ENCODE peak calls at places on chromosomes 5 and 9, in ten cellular contexts. R, T, E, B, Z, O, Q, S, D and V are unnamed samples.

GRCh38 chr9:70947086-70947485 is 174.3 kb downstream of the TRPM3 start:
- DNase-seq in Z (no peak), R (no peak), O (no peak), Q (no peak), B (no peak), D (no peak), E (no peak), T (no peak), S (peak; percentile 64), V (no peak)

GRCh38 chr5:122908662-122909061 is 63.2 kb downstream of the SNX24 start:
- DNase-seq in T (peak; percentile 19), R (no peak), S (no peak), Z (no peak), E (no peak), Q (no peak), O (peak; percentile 37), B (no peak), D (peak; percentile 46), V (no peak)

GRCh38 chr5:36209664-36210063 is 32.1 kb downstream of the NADK2 start:
- DNase-seq in S (peak; percentile 31), T (no peak), R (no peak), O (no peak), Z (no peak), E (no peak), B (no peak), D (peak; percentile 8), Q (no peak), V (no peak)

GRCh38 chr5:123157797-123158528 is 68.9 kb downstream of the PRDM6 start:
- DNase-seq in O (no peak), R (no peak), E (no peak), B (no peak), D (peak; percentile 59), Z (no peak), S (peak; percentile 51), T (no peak), Q (no peak), V (no peak)

GRCh38 chr9:130069048-130069447 is 15.3 kb downstream of the GPR107 start:
- DNase-seq in O (no peak), T (no peak), Q (no peak), B (no peak), R (no peak), D (no peak), E (no peak), Z (no peak), S (no peak), V (no peak)

GRCh38 chr5:53453898-53454837 is 26.3 kb upstream of the FST start:
- DNase-seq in O (no peak), D (no peak), Q (no peak), B (no peak), Z (no peak), R (no peak), S (no peak), T (no peak), E (peak; percentile 12), V (no peak)

GRCh38 chr5:10524376-10525123 is 39.3 kb upstream of the ANKRD33B start:
- DNase-seq in D (peak; percentile 50), E (no peak), Q (peak; percentile 33), Z (no peak), O (no peak), R (no peak), T (peak; percentile 39), S (no peak), B (no peak), V (peak; percentile 63)

GRCh38 chr5:71533614-71534013 is 53.5 kb upstream of the MCCC2 start:
- DNase-seq in Q (no peak), B (no peak), E (no peak), S (peak; percentile 12), T (peak; percentile 38), O (no peak), R (no peak), Z (no peak), D (peak; percentile 56), V (peak; percentile 10)

DNA sequence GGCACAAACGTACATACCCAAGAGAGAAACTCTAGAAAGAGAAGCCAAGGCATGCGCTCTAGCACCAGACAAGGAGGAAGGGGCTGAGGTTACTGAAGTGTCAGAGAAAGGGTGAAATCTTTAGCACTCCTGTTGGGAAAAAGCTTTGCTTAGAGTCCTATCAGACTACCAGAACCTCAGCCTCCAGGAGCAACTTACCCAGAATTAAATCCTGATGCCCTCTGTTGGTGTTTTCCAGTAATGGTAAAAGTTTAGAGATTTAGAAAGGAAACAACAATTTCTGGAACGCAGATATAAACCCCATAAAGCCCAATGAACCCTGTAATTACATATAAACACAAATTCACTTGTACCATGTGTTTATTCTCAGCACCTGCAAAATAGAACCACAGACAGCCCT is 33.2 kb upstream of the ASTN2 start:
- DNase-seq in Z (no peak), D (no peak), T (no peak), B (no peak), S (no peak), Q (no peak), O (no peak), E (no peak), R (no peak), V (no peak)
- H3K4me3 ChIP-seq in Z (no peak overlapping the region), D (no peak overlapping the region), T (no peak overlapping the region), B (no peak overlapping the region), S (no peak overlapping the region), Q (no peak overlapping the region), O (no peak overlapping the region), E (no peak overlapping the region), R (no peak overlapping the region), V (no peak overlapping the region)

GRCh38 chr9:128494743-128495124 is 9.8 kb upstream of the GLE1 start:
- DNase-seq in E (no peak), B (no peak), S (no peak), Q (no peak), Z (no peak), D (no peak), O (no peak), R (no peak), T (no peak), V (no peak)
- H3K4me3 ChIP-seq in E (no peak overlapping the region), B (no peak overlapping the region), S (no peak overlapping the region), Q (no peak overlapping the region), Z (no peak overlapping the region), D (no peak overlapping the region), O (no peak overlapping the region), R (no peak overlapping the region), T (no peak overlapping the region), V (no peak overlapping the region)

GRCh38 chr5:95861221-95861857 is 38.8 kb upstream of the GLRX start:
- DNase-seq in T (peak; percentile 90), D (peak; percentile 99), E (peak; percentile 68), Z (peak; percentile 43), S (peak; percentile 88), B (peak; percentile 74), O (peak; percentile 30), Q (peak; percentile 94), R (peak; percentile 50), V (peak; percentile 65)
- H3K4me3 ChIP-seq in T (no peak overlapping the region), D (peak overlapping the region; percentile 7), E (no peak overlapping the region), Z (no peak overlapping the region), S (no peak overlapping the region), B (no peak overlapping the region), O (no peak overlapping the region), Q (no peak overlapping the region), R (no peak overlapping the region), V (no peak overlapping the region)

GRCh38 chr9:110126986-110127864 is 80.7 kb downstream of the C9orf152 start:
- DNase-seq in R (no peak), O (peak; percentile 83), E (no peak), Z (peak; percentile 76), Q (peak; percentile 34), B (peak; percentile 85), D (peak; percentile 97), S (peak; percentile 43), T (no peak), V (peak; percentile 57)
- H3K4me3 ChIP-seq in R (peak overlapping the region; percentile 69), O (peak overlapping the region; percentile 1), E (no peak overlapping the region), Z (peak overlapping the region; percentile 45), Q (peak overlapping the region; percentile 30), B (peak overlapping the region; percentile 51), D (peak overlapping the region; percentile 60), S (peak overlapping the region; percentile 20), T (no peak overlapping the region), V (peak overlapping the region; percentile 13)

GRCh38 chr5:14872070-14872989 is 752 bp upstream of the ANKH start:
- DNase-seq in E (peak; percentile 83), O (peak; percentile 74), Z (peak; percentile 81), S (no peak), T (peak; percentile 48), B (peak; percentile 82), R (peak; percentile 29), D (peak; percentile 45), Q (peak; percentile 58), V (peak; percentile 70)

GRCh38 chr5:14871084-14871572 is 450 bp downstream of the ANKH start:
- DNase-seq in B (peak; percentile 26), Z (peak; percentile 34), T (peak; percentile 4), O (no peak), E (peak; percentile 30), D (no peak), R (no peak), Q (peak; percentile 39), S (no peak), V (no peak)

GRCh38 chr5:14870347-14871083 is 1.1 kb downstream of the ANKH start:
- DNase-seq in T (no peak), B (peak; percentile 28), R (no peak), D (no peak), Z (peak; percentile 39), S (no peak), O (no peak), E (peak; percentile 37), Q (peak; percentile 46), V (no peak)

GRCh38 chr5:14873093-14873492 is 1.5 kb upstream of the ANKH start:
- DNase-seq in Z (no peak), S (no peak), R (no peak), O (no peak), E (no peak), T (no peak), B (no peak), D (no peak), Q (no peak), V (no peak)

GRCh38 chr5:14871573-14872069 is at the start of gene ANKH:
- DNase-seq in O (peak; percentile 90), D (peak; percentile 75), B (peak; percentile 86), S (peak; percentile 78), T (peak; percentile 69), Q (peak; percentile 74), E (peak; percentile 79), R (no peak), Z (peak; percentile 85), V (peak; percentile 63)
- H3K4me3 ChIP-seq in O (peak within 1 kb of the TSS; percentile 90), D (peak within 1 kb of the TSS; percentile 69), B (peak within 1 kb of the TSS; percentile 93), S (peak within 1 kb of the TSS; percentile 82), T (peak within 1 kb of the TSS; percentile 76), Q (peak within 1 kb of the TSS; percentile 88), E (peak within 1 kb of the TSS; percentile 84), R (peak within 1 kb of the TSS; percentile 95), Z (peak within 1 kb of the TSS; percentile 80), V (peak within 1 kb of the TSS; percentile 94)

GRCh38 chr5:89457411-89458329 is 574.7 kb upstream of the MEF2C start:
- DNase-seq in Q (peak; percentile 83), T (peak; percentile 0), O (no peak), R (peak; percentile 7), D (peak; percentile 36), S (peak; percentile 91), Z (peak; percentile 46), E (peak; percentile 33), B (peak; percentile 68), V (peak; percentile 14)
- H3K4me3 ChIP-seq in Q (peak overlapping the region; percentile 19), T (no peak overlapping the region), O (no peak overlapping the region), R (no peak overlapping the region), D (no peak overlapping the region), S (no peak overlapping the region), Z (no peak overlapping the region), E (no peak overlapping the region), B (no peak overlapping the region), V (no peak overlapping the region)

GRCh38 chr9:123796618-123797484 is 133.1 kb downstream of the DENND1A start:
- DNase-seq in O (no peak), B (no peak), R (no peak), D (peak; percentile 8), T (no peak), Q (no peak), S (no peak), E (no peak), Z (no peak), V (no peak)
- H3K4me3 ChIP-seq in O (no peak overlapping the region), B (no peak overlapping the region), R (no peak overlapping the region), D (no peak overlapping the region), T (no peak overlapping the region), Q (no peak overlapping the region), S (no peak overlapping the region), E (no peak overlapping the region), Z (no peak overlapping the region), V (no peak overlapping the region)